ENCODE peak calls at places on chromosomes 1 and 21, in nine cellular contexts. One of them, this sample, is unnamed.

GRCh38 chr21:35529141-35529863 is 480.2 kb upstream of the RUNX1 start:
- DNase-seq in activated CD4-positive, alpha-beta T cell treated with anti-CD3 and anti-CD28 coated beads, Interleukin-2, amount 50 U/mL, for 4 hours: no peak
- DNase-seq in NCI-H1105 treated with DMSO at 0.1 percent for 48 hours: no peak
- DNase-seq in NCI-H460: no peak
- DNase-seq in mucosa of descending colon: no peak
- DNase-seq in NCI-H2171 treated with DMSO at 0.1 percent for 48 hours: no peak
- DNase-seq in T-helper 1 cell: peak
- DNase-seq in suprapubic skin: no peak
- DNase-seq in NCI-H1930: no peak
- DNase-seq in this sample: no peak

GRCh38 chr1:31181515-31182343 is 58.0 kb downstream of the NKAIN1 start:
- DNase-seq in activated CD4-positive, alpha-beta T cell treated with anti-CD3 and anti-CD28 coated beads, Interleukin-2, amount 50 U/mL, for 4 hours: no peak
- DNase-seq in T-helper 1 cell: peak
- DNase-seq in suprapubic skin: no peak
- DNase-seq in NCI-H460: no peak
- DNase-seq in mucosa of descending colon: peak
- DNase-seq in NCI-H1105 treated with DMSO at 0.1 percent for 48 hours: peak
- DNase-seq in NCI-H1930: peak
- DNase-seq in NCI-H2171 treated with DMSO at 0.1 percent for 48 hours: no peak
- DNase-seq in this sample: peak

GRCh38 chr21:33680870-33681269 is 38.6 kb downstream of the ITSN1 start:
- DNase-seq in activated CD4-positive, alpha-beta T cell treated with anti-CD3 and anti-CD28 coated beads, Interleukin-2, amount 50 U/mL, for 4 hours: no peak
- DNase-seq in NCI-H460: no peak
- DNase-seq in NCI-H1930: no peak
- DNase-seq in NCI-H1105 treated with DMSO at 0.1 percent for 48 hours: no peak
- DNase-seq in T-helper 1 cell: no peak
- DNase-seq in NCI-H2171 treated with DMSO at 0.1 percent for 48 hours: no peak
- DNase-seq in mucosa of descending colon: no peak
- DNase-seq in suprapubic skin: no peak
- DNase-seq in this sample: no peak

GRCh38 chr1:67346982-67347381 is 39.3 kb downstream of the IL12RB2 start:
- DNase-seq in NCI-H1105 treated with DMSO at 0.1 percent for 48 hours: no peak
- DNase-seq in NCI-H460: no peak
- DNase-seq in NCI-H1930: no peak
- DNase-seq in NCI-H2171 treated with DMSO at 0.1 percent for 48 hours: no peak
- DNase-seq in activated CD4-positive, alpha-beta T cell treated with anti-CD3 and anti-CD28 coated beads, Interleukin-2, amount 50 U/mL, for 4 hours: no peak
- DNase-seq in mucosa of descending colon: no peak
- DNase-seq in suprapubic skin: no peak
- DNase-seq in T-helper 1 cell: no peak
- DNase-seq in this sample: no peak

GRCh38 chr1:25565188-25565591 is 21.8 kb downstream of the LDLRAP1 start:
- DNase-seq in T-helper 1 cell: peak
- DNase-seq in NCI-H1105 treated with DMSO at 0.1 percent for 48 hours: no peak
- DNase-seq in NCI-H1930: no peak
- DNase-seq in NCI-H2171 treated with DMSO at 0.1 percent for 48 hours: peak
- DNase-seq in activated CD4-positive, alpha-beta T cell treated with anti-CD3 and anti-CD28 coated beads, Interleukin-2, amount 50 U/mL, for 4 hours: peak
- DNase-seq in suprapubic skin: no peak
- DNase-seq in mucosa of descending colon: no peak
- DNase-seq in NCI-H460: no peak
- DNase-seq in this sample: no peak

GRCh38 chr1:70899735-70900134 is 147.9 kb downstream of the PTGER3 start:
- DNase-seq in NCI-H460: no peak
- DNase-seq in mucosa of descending colon: no peak
- DNase-seq in activated CD4-positive, alpha-beta T cell treated with anti-CD3 and anti-CD28 coated beads, Interleukin-2, amount 50 U/mL, for 4 hours: no peak
- DNase-seq in suprapubic skin: no peak
- DNase-seq in T-helper 1 cell: no peak
- DNase-seq in NCI-H2171 treated with DMSO at 0.1 percent for 48 hours: no peak
- DNase-seq in NCI-H1930: no peak
- DNase-seq in NCI-H1105 treated with DMSO at 0.1 percent for 48 hours: no peak
- DNase-seq in this sample: no peak

GRCh38 chr1:119987689-119988088 is 81.8 kb downstream of the NOTCH2 start:
- DNase-seq in activated CD4-positive, alpha-beta T cell treated with anti-CD3 and anti-CD28 coated beads, Interleukin-2, amount 50 U/mL, for 4 hours: no peak
- DNase-seq in mucosa of descending colon: no peak
- DNase-seq in NCI-H2171 treated with DMSO at 0.1 percent for 48 hours: no peak
- DNase-seq in T-helper 1 cell: no peak
- DNase-seq in NCI-H1930: no peak
- DNase-seq in NCI-H460: no peak
- DNase-seq in NCI-H1105 treated with DMSO at 0.1 percent for 48 hours: no peak
- DNase-seq in suprapubic skin: no peak
- DNase-seq in this sample: no peak

GRCh38 chr1:30381266-30381665 is 342.1 kb downstream of the MATN1 start:
- DNase-seq in T-helper 1 cell: no peak
- DNase-seq in NCI-H1105 treated with DMSO at 0.1 percent for 48 hours: no peak
- DNase-seq in NCI-H2171 treated with DMSO at 0.1 percent for 48 hours: no peak
- DNase-seq in activated CD4-positive, alpha-beta T cell treated with anti-CD3 and anti-CD28 coated beads, Interleukin-2, amount 50 U/mL, for 4 hours: no peak
- DNase-seq in NCI-H1930: no peak
- DNase-seq in mucosa of descending colon: no peak
- DNase-seq in NCI-H460: no peak
- DNase-seq in suprapubic skin: peak
- DNase-seq in this sample: peak

GRCh38 chr1:19066248-19066873 is 109.9 kb upstream of the IFFO2 start:
- DNase-seq in NCI-H1930: no peak
- DNase-seq in T-helper 1 cell: no peak
- DNase-seq in NCI-H2171 treated with DMSO at 0.1 percent for 48 hours: no peak
- DNase-seq in NCI-H1105 treated with DMSO at 0.1 percent for 48 hours: no peak
- DNase-seq in mucosa of descending colon: no peak
- DNase-seq in suprapubic skin: no peak
- DNase-seq in activated CD4-positive, alpha-beta T cell treated with anti-CD3 and anti-CD28 coated beads, Interleukin-2, amount 50 U/mL, for 4 hours: no peak
- DNase-seq in NCI-H460: peak
- DNase-seq in this sample: no peak

GRCh38 chr1:212452323-212453155 is 19.8 kb downstream of the NENF start:
- DNase-seq in T-helper 1 cell: no peak
- DNase-seq in suprapubic skin: peak
- DNase-seq in mucosa of descending colon: no peak
- DNase-seq in NCI-H2171 treated with DMSO at 0.1 percent for 48 hours: no peak
- DNase-seq in activated CD4-positive, alpha-beta T cell treated with anti-CD3 and anti-CD28 coated beads, Interleukin-2, amount 50 U/mL, for 4 hours: no peak
- DNase-seq in NCI-H460: no peak
- DNase-seq in NCI-H1105 treated with DMSO at 0.1 percent for 48 hours: no peak
- DNase-seq in NCI-H1930: no peak
- DNase-seq in this sample: peak

GRCh38 chr1:221316491-221317056 is 425.3 kb downstream of the DUSP10 start:
- DNase-seq in suprapubic skin: no peak
- DNase-seq in activated CD4-positive, alpha-beta T cell treated with anti-CD3 and anti-CD28 coated beads, Interleukin-2, amount 50 U/mL, for 4 hours: no peak
- DNase-seq in NCI-H460: peak
- DNase-seq in NCI-H1105 treated with DMSO at 0.1 percent for 48 hours: no peak
- DNase-seq in T-helper 1 cell: no peak
- DNase-seq in NCI-H1930: no peak
- DNase-seq in mucosa of descending colon: no peak
- DNase-seq in NCI-H2171 treated with DMSO at 0.1 percent for 48 hours: no peak
- DNase-seq in this sample: no peak

GRCh38 chr1:18949689-18950414 is 6.6 kb downstream of the IFFO2 start:
- DNase-seq in NCI-H460: no peak
- DNase-seq in NCI-H1105 treated with DMSO at 0.1 percent for 48 hours: no peak
- DNase-seq in NCI-H2171 treated with DMSO at 0.1 percent for 48 hours: no peak
- DNase-seq in activated CD4-positive, alpha-beta T cell treated with anti-CD3 and anti-CD28 coated beads, Interleukin-2, amount 50 U/mL, for 4 hours: no peak
- DNase-seq in NCI-H1930: no peak
- DNase-seq in T-helper 1 cell: no peak
- DNase-seq in suprapubic skin: no peak
- DNase-seq in mucosa of descending colon: no peak
- DNase-seq in this sample: no peak

GRCh38 chr1:24186993-24187790 is at the start of gene IFNLR1:
- DNase-seq in activated CD4-positive, alpha-beta T cell treated with anti-CD3 and anti-CD28 coated beads, Interleukin-2, amount 50 U/mL, for 4 hours: peak
- DNase-seq in NCI-H1930: peak
- DNase-seq in NCI-H2171 treated with DMSO at 0.1 percent for 48 hours: peak
- DNase-seq in NCI-H1105 treated with DMSO at 0.1 percent for 48 hours: peak
- DNase-seq in suprapubic skin: peak
- DNase-seq in mucosa of descending colon: peak
- DNase-seq in T-helper 1 cell: peak
- DNase-seq in NCI-H460: peak
- DNase-seq in this sample: no peak

This sample was measured in posterior vena cava.